ENCODE peak calls at places on chromosomes 3 and 15, in nine cellular contexts. One of them, this sample, is unnamed.

GRCh38 chr15:82910721-82911120 is 41.8 kb downstream of the HOMER2 start:
- DNase-seq in RWPE2: no peak
- DNase-seq in GM23338: no peak
- DNase-seq in thoracic aorta: no peak
- DNase-seq in upper lobe of right lung: no peak
- DNase-seq in lower leg skin: no peak
- DNase-seq in psoas muscle: no peak
- DNase-seq in epithelial cell of esophagus: no peak
- DNase-seq in left lung: no peak
- DNase-seq in this sample: no peak

GRCh38 chr3:156150434-156151066 is 30.2 kb downstream of the KCNAB1 start:
- DNase-seq in upper lobe of right lung: no peak
- DNase-seq in epithelial cell of esophagus: peak
- DNase-seq in thoracic aorta: no peak
- DNase-seq in lower leg skin: no peak
- DNase-seq in psoas muscle: no peak
- DNase-seq in GM23338: peak
- DNase-seq in left lung: no peak
- DNase-seq in RWPE2: no peak
- DNase-seq in this sample: peak

GRCh38 chr15:98823012-98823458 is 174.7 kb downstream of the IGF1R start:
- DNase-seq in thoracic aorta: no peak
- DNase-seq in upper lobe of right lung: no peak
- DNase-seq in psoas muscle: no peak
- DNase-seq in epithelial cell of esophagus: peak
- DNase-seq in lower leg skin: no peak
- DNase-seq in GM23338: peak
- DNase-seq in RWPE2: no peak
- DNase-seq in left lung: no peak
- DNase-seq in this sample: no peak

GRCh38 chr3:146803746-146804145 is 198.6 kb upstream of the PLSCR5 start:
- DNase-seq in left lung: no peak
- DNase-seq in GM23338: peak
- DNase-seq in epithelial cell of esophagus: no peak
- DNase-seq in RWPE2: no peak
- DNase-seq in upper lobe of right lung: no peak
- DNase-seq in psoas muscle: no peak
- DNase-seq in lower leg skin: no peak
- DNase-seq in thoracic aorta: no peak
- DNase-seq in this sample: peak

GRCh38 chr3:139534992-139535879 is 4.3 kb downstream of the RBP1 start:
- DNase-seq in thoracic aorta: peak
- DNase-seq in psoas muscle: peak
- DNase-seq in GM23338: no peak
- DNase-seq in lower leg skin: no peak
- DNase-seq in upper lobe of right lung: no peak
- DNase-seq in RWPE2: no peak
- DNase-seq in epithelial cell of esophagus: peak
- DNase-seq in left lung: no peak
- DNase-seq in this sample: peak

GRCh38 chr3:3893590-3893989 is 94.4 kb downstream of the LRRN1 start:
- DNase-seq in RWPE2: no peak
- DNase-seq in left lung: no peak
- DNase-seq in thoracic aorta: no peak
- DNase-seq in GM23338: no peak
- DNase-seq in upper lobe of right lung: no peak
- DNase-seq in psoas muscle: no peak
- DNase-seq in lower leg skin: no peak
- DNase-seq in epithelial cell of esophagus: no peak
- DNase-seq in this sample: no peak

GRCh38 chr15:35596261-35596660 is 50.3 kb upstream of the DPH6 start:
- DNase-seq in upper lobe of right lung: no peak
- DNase-seq in psoas muscle: no peak
- DNase-seq in RWPE2: no peak
- DNase-seq in epithelial cell of esophagus: no peak
- DNase-seq in lower leg skin: no peak
- DNase-seq in left lung: no peak
- DNase-seq in GM23338: no peak
- DNase-seq in thoracic aorta: no peak
- DNase-seq in this sample: no peak

GRCh38 chr3:73719877-73720276 is 95.1 kb upstream of the PDZRN3 start:
- DNase-seq in left lung: no peak
- DNase-seq in GM23338: no peak
- DNase-seq in epithelial cell of esophagus: peak
- DNase-seq in lower leg skin: no peak
- DNase-seq in thoracic aorta: no peak
- DNase-seq in upper lobe of right lung: no peak
- DNase-seq in RWPE2: no peak
- DNase-seq in psoas muscle: no peak
- DNase-seq in this sample: no peak

GRCh38 chr3:116034797-116035196 is 410.5 kb downstream of the LSAMP start:
- DNase-seq in RWPE2: no peak
- DNase-seq in GM23338: no peak
- DNase-seq in lower leg skin: no peak
- DNase-seq in epithelial cell of esophagus: no peak
- DNase-seq in left lung: no peak
- DNase-seq in thoracic aorta: no peak
- DNase-seq in upper lobe of right lung: no peak
- DNase-seq in psoas muscle: no peak
- DNase-seq in this sample: no peak

GRCh38 chr15:89500397-89501270 is 4.3 kb upstream of the RHCG start:
- DNase-seq in GM23338: peak
- DNase-seq in upper lobe of right lung: no peak
- DNase-seq in psoas muscle: no peak
- DNase-seq in lower leg skin: peak
- DNase-seq in RWPE2: peak
- DNase-seq in left lung: no peak
- DNase-seq in thoracic aorta: no peak
- DNase-seq in epithelial cell of esophagus: peak
- DNase-seq in this sample: no peak
- TF ChIP-seq CTCF in GM23338: peak
- TF ChIP-seq CTCF in upper lobe of right lung: no peak
- TF ChIP-seq CTCF in psoas muscle: no peak
- TF ChIP-seq CTCF in lower leg skin: no peak
- TF ChIP-seq CTCF in RWPE2: peak
- TF ChIP-seq CTCF in left lung: no peak
- TF ChIP-seq CTCF in thoracic aorta: no peak
- TF ChIP-seq CTCF in epithelial cell of esophagus: peak
- TF ChIP-seq CTCF in this sample: peak

GRCh38 chr3:188598872-188599271 is 444.9 kb downstream of the LPP start:
- DNase-seq in GM23338: no peak
- DNase-seq in lower leg skin: no peak
- DNase-seq in upper lobe of right lung: no peak
- DNase-seq in thoracic aorta: no peak
- DNase-seq in left lung: no peak
- DNase-seq in RWPE2: no peak
- DNase-seq in epithelial cell of esophagus: no peak
- DNase-seq in psoas muscle: no peak
- DNase-seq in this sample: no peak

GRCh38 chr3:188589056-188589455 is 435.1 kb downstream of the LPP start:
- DNase-seq in epithelial cell of esophagus: no peak
- DNase-seq in GM23338: no peak
- DNase-seq in psoas muscle: no peak
- DNase-seq in thoracic aorta: no peak
- DNase-seq in upper lobe of right lung: no peak
- DNase-seq in left lung: no peak
- DNase-seq in RWPE2: no peak
- DNase-seq in lower leg skin: no peak
- DNase-seq in this sample: no peak

GRCh38 chr3:188590556-188590955 is 436.6 kb downstream of the LPP start:
- DNase-seq in thoracic aorta: no peak
- DNase-seq in psoas muscle: no peak
- DNase-seq in upper lobe of right lung: no peak
- DNase-seq in left lung: no peak
- DNase-seq in RWPE2: no peak
- DNase-seq in GM23338: no peak
- DNase-seq in epithelial cell of esophagus: no peak
- DNase-seq in lower leg skin: no peak
- DNase-seq in this sample: no peak

GRCh38 chr3:188595890-188596376 is 442.0 kb downstream of the LPP start:
- DNase-seq in epithelial cell of esophagus: peak
- DNase-seq in left lung: no peak
- DNase-seq in GM23338: no peak
- DNase-seq in RWPE2: no peak
- DNase-seq in thoracic aorta: no peak
- DNase-seq in psoas muscle: no peak
- DNase-seq in lower leg skin: no peak
- DNase-seq in upper lobe of right lung: no peak
- DNase-seq in this sample: no peak

DNA sequence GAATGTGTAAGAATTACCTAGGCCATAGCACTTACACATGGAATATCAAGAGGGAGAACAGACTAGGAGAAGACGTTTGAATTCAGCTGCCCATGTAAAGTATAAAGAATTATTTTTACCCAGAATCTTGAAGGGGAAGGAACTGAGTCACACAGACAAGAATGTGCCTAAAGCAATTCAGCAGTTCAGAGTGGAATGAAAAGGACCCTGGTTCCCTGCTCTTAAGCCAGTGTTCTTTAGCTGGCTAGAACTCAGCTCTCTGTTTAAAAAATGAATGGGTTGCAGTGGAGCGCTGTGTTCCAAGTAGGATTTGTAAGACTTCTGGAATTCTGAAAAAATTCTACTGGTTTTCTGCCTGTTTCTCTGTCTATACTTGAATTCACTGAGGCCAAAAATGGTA is 440.2 kb downstream of the LPP start:
- DNase-seq in lower leg skin: no peak
- DNase-seq in thoracic aorta: no peak
- DNase-seq in left lung: no peak
- DNase-seq in GM23338: peak
- DNase-seq in psoas muscle: no peak
- DNase-seq in epithelial cell of esophagus: peak
- DNase-seq in upper lobe of right lung: no peak
- DNase-seq in RWPE2: peak
- DNase-seq in this sample: no peak
- TF ChIP-seq CTCF in lower leg skin: no peak
- TF ChIP-seq CTCF in thoracic aorta: no peak
- TF ChIP-seq CTCF in left lung: no peak
- TF ChIP-seq CTCF in GM23338: no peak
- TF ChIP-seq CTCF in psoas muscle: no peak
- TF ChIP-seq CTCF in epithelial cell of esophagus: no peak
- TF ChIP-seq CTCF in upper lobe of right lung: no peak
- TF ChIP-seq CTCF in RWPE2: no peak
- TF ChIP-seq CTCF in this sample: no peak

GRCh38 chr3:134627831-134628230 is 23.0 kb downstream of the KY start:
- DNase-seq in psoas muscle: no peak
- DNase-seq in lower leg skin: no peak
- DNase-seq in GM23338: no peak
- DNase-seq in RWPE2: no peak
- DNase-seq in left lung: no peak
- DNase-seq in epithelial cell of esophagus: peak
- DNase-seq in thoracic aorta: no peak
- DNase-seq in upper lobe of right lung: no peak
- DNase-seq in this sample: no peak

GRCh38 chr3:134625885-134626741 is 24.7 kb downstream of the KY start:
- DNase-seq in psoas muscle: no peak
- DNase-seq in RWPE2: no peak
- DNase-seq in upper lobe of right lung: no peak
- DNase-seq in thoracic aorta: no peak
- DNase-seq in GM23338: no peak
- DNase-seq in left lung: no peak
- DNase-seq in epithelial cell of esophagus: no peak
- DNase-seq in lower leg skin: peak
- DNase-seq in this sample: no peak

GRCh38 chr3:134628884-134629283 is 21.9 kb downstream of the KY start:
- DNase-seq in psoas muscle: no peak
- DNase-seq in lower leg skin: no peak
- DNase-seq in RWPE2: no peak
- DNase-seq in epithelial cell of esophagus: no peak
- DNase-seq in GM23338: no peak
- DNase-seq in upper lobe of right lung: no peak
- DNase-seq in left lung: no peak
- DNase-seq in thoracic aorta: no peak
- DNase-seq in this sample: no peak

GRCh38 chr3:134625462-134625861 is 25.4 kb downstream of the KY start:
- DNase-seq in psoas muscle: no peak
- DNase-seq in upper lobe of right lung: no peak
- DNase-seq in RWPE2: no peak
- DNase-seq in thoracic aorta: no peak
- DNase-seq in epithelial cell of esophagus: no peak
- DNase-seq in GM23338: no peak
- DNase-seq in lower leg skin: peak
- DNase-seq in left lung: no peak
- DNase-seq in this sample: no peak

DNA sequence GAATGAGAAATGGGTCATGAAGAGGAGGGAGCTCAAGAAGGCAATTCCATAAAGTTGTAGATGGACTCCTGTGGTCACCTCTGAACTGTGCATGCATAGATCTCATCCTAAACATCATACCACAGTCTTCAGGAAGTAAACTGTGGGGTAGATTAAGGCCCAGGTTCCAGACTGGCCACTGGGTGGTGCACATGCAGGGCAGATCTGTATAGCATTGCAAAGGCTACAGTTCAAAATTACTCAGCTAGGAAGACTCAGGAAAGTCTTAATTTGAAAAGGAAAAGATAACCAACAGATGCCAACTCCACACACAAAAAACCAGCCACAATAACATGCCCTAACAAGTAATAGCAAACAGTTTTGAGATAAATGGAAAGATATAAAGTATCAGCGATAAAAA is 20.3 kb downstream of the KY start:
- DNase-seq in left lung: no peak
- DNase-seq in upper lobe of right lung: no peak
- DNase-seq in psoas muscle: no peak
- DNase-seq in thoracic aorta: no peak
- DNase-seq in RWPE2: no peak
- DNase-seq in lower leg skin: no peak
- DNase-seq in epithelial cell of esophagus: peak
- DNase-seq in GM23338: no peak
- DNase-seq in this sample: no peak
- TF ChIP-seq CTCF in left lung: no peak
- TF ChIP-seq CTCF in upper lobe of right lung: no peak
- TF ChIP-seq CTCF in psoas muscle: peak
- TF ChIP-seq CTCF in thoracic aorta: no peak
- TF ChIP-seq CTCF in RWPE2: no peak
- TF ChIP-seq CTCF in lower leg skin: no peak
- TF ChIP-seq CTCF in epithelial cell of esophagus: peak
- TF ChIP-seq CTCF in GM23338: peak
- TF ChIP-seq CTCF in this sample: no peak

GRCh38 chr3:40505599-40506462 is at the start of gene ZNF620:
- DNase-seq in epithelial cell of esophagus: peak
- DNase-seq in psoas muscle: peak
- DNase-seq in lower leg skin: peak
- DNase-seq in upper lobe of right lung: peak
- DNase-seq in GM23338: peak
- DNase-seq in thoracic aorta: peak
- DNase-seq in RWPE2: peak
- DNase-seq in left lung: peak
- DNase-seq in this sample: peak
- TF ChIP-seq CTCF in epithelial cell of esophagus: no peak
- TF ChIP-seq CTCF in psoas muscle: peak
- TF ChIP-seq CTCF in lower leg skin: no peak
- TF ChIP-seq CTCF in upper lobe of right lung: peak
- TF ChIP-seq CTCF in GM23338: peak
- TF ChIP-seq CTCF in thoracic aorta: no peak
- TF ChIP-seq CTCF in RWPE2: peak
- TF ChIP-seq CTCF in left lung: no peak
- TF ChIP-seq CTCF in this sample: peak